ENCODE peak calls at places on chromosomes 12 and 14, in four cellular contexts. J, M, T and B are unnamed samples.

GRCh38 chr12:7907009-7907408 is 29.0 kb downstream of the SLC2A3 start:
- DNase-seq in J (peak), T (peak), M (peak), B (no peak)

GRCh38 chr12:118109088-118109487 is 5.3 kb upstream of the VSIG10 start:
- DNase-seq in M (no peak), T (no peak), J (no peak), B (no peak)

GRCh38 chr12:46531804-46532203 is 159.2 kb upstream of the SLC38A2 start:
- DNase-seq in T (no peak), M (no peak), J (no peak), B (no peak)

GRCh38 chr14:101082036-101082435 is 178.5 kb upstream of the RTL1 start:
- DNase-seq in M (no peak), T (no peak), J (no peak), B (no peak)

GRCh38 chr12:50615534-50616296 is 110.9 kb downstream of the DIP2B start:
- DNase-seq in M (no peak), T (peak), J (no peak), B (peak)

GRCh38 chr14:100297320-100298300 is 8.6 kb downstream of the SLC25A29 start:
- DNase-seq in J (no peak), M (no peak), T (no peak), B (no peak)

GRCh38 chr12:30989754-30990153 is 63.2 kb downstream of the TSPAN11 start:
- DNase-seq in T (peak), M (no peak), J (peak), B (no peak)

GRCh38 chr12:132108211-132108832 is 35.8 kb downstream of the DDX51 start:
- DNase-seq in J (no peak), T (no peak), M (no peak), B (no peak)

GRCh38 chr14:68978550-68978911 is 571 bp downstream of the ACTN1 start:
- DNase-seq in J (no peak), M (no peak), T (peak), B (no peak)

GRCh38 chr12:32379213-32379612 is 20.1 kb upstream of the FGD4 start:
- DNase-seq in M (no peak), T (no peak), J (no peak), B (no peak)

GRCh38 chr14:71554323-71554722 is 377.9 kb upstream of the RGS6 start:
- DNase-seq in T (no peak), M (no peak), J (no peak), B (no peak)

GRCh38 chr14:99229654-99230215 is 42.3 kb downstream of the BCL11B start:
- DNase-seq in M (no peak), J (no peak), T (no peak), B (no peak)

GRCh38 chr12:56152756-56153137 is 360 bp downstream of the MYL6B start:
- DNase-seq in T (no peak), M (no peak), J (no peak), B (no peak)

GRCh38 chr14:95040723-95041476 is 116.4 kb downstream of the DICER1 start:
- DNase-seq in J (no peak), T (no peak), M (no peak), B (no peak)

GRCh38 chr14:104873380-104874055 is 8.4 kb downstream of the CEP170B start:
- DNase-seq in J (no peak), T (no peak), M (no peak), B (no peak)

GRCh38 chr14:60179296-60179924 is 14.2 kb upstream of the DHRS7 start:
- DNase-seq in M (no peak), J (no peak), T (no peak), B (no peak)

GRCh38 chr14:85273099-85273677 is 256.8 kb upstream of the FLRT2 start:
- DNase-seq in T (no peak), J (no peak), M (no peak), B (no peak)

GRCh38 chr14:64709126-64709525 is 4.9 kb downstream of the PLEKHG3 start:
- DNase-seq in T (no peak), J (no peak), M (no peak), B (no peak)

DNA sequence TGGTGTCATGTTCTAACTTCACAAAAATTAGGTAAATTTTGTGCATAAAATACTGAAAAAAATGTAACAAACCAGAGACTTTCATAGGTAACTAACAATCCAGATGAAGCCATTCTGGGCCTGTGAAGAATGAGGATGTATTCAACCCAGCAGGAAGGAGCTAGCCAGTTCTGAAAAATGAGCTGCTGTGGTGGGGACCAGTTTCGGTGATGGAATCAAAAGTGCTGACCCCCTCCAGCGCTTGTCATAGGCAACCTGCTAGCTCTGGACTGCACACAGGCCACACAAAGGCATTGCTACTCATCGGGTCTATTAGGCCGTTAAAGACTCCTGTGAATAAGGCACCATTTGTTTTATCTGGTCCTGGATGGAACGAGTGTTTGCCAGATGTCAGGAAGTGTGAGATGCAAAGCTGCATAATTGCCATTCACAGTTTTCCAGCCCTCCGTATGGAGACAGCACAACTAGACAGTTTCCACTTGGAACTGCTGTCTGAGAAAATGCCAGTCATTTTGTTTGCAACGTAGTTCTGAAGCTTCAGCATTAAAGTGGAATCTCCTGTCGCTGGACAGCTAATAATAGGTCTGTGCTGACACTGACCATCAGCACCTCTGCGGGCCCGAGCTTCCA is 3.3 kb upstream of the RIMBP2 start:
- DNase-seq in T (no peak), M (no peak), J (no peak), B (no peak)
- TF ChIP-seq TCF7L2 in T (no peak), M (no peak), J (no peak), B (no peak)

DNA sequence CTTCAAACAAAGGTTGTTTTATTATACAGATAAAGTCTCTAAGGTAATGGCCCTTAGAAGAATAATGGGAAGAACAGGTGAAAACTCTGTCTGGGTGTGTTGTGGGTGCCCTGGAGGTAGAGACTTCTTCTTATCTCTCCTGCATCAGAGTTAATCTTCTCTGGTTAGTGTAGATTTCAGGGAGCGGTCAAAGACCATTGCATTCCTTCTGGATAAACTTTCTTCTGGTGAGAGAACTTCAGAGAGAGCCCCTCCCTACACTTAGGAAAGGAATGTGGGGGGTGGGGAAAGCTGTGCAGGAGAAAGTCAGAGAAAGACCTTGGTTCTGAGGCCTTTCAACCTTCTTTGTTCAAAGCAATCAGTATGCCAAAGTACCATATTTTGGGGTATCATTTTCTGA is 658.5 kb downstream of the DIO2 start:
- DNase-seq in J (no peak), M (no peak), T (no peak), B (no peak)
- TF ChIP-seq SIN3A in J (no peak), M (no peak), T (no peak), B (no peak)

GRCh38 chr14:20626274-20626673 is 15.2 kb downstream of the OR6S1 start:
- DNase-seq in M (no peak), J (no peak), T (no peak), B (no peak)
- H3K4me3 ChIP-seq in M (no peak), J (no peak), T (peak), B (peak)

GRCh38 chr12:63906876-63907275 is 62.4 kb downstream of the SRGAP1 start:
- DNase-seq in T (no peak), M (no peak), J (no peak), B (no peak)
- TF ChIP-seq TCF7L2 in T (no peak), M (no peak), J (no peak), B (no peak)

DNA sequence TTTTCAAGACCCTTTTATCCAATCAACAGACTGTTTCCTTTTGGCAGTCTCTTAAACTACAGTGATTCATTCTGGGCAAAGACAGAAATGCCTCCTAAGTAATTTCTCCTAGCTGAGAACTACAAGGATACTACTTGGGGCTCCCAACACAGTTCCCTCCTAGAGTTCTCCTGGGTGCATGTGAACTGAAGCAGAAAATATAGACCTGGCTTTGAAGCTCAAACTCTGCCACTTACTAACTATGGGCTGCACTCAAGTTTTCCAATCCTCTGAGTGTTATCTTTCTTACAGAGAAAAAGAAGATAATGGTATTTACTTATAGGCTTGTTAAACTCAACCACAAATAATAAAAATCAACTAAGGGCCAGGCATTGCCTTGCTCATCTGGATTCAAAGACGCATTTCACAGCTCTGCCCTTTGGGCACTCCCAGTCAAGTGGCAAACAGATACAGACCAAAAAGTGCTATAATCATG is 97.6 kb downstream of the EFCAB11 start:
- DNase-seq in T (no peak), M (no peak), J (no peak), B (no peak)
- TF ChIP-seq SIN3A in T (no peak), M (no peak), J (no peak), B (no peak)

GRCh38 chr14:75430106-75430505 is 2.3 kb downstream of the JDP2 start:
- DNase-seq in J (no peak), T (no peak), M (no peak), B (no peak)
- H3K4me3 ChIP-seq in J (no peak), T (no peak), M (no peak), B (peak)